ENCODE peak calls at places on chromosomes 13 and 19, in nine cellular contexts. H is spleen, A is suprapubic skin, X is AG04450, G is HCT116, P is Caco-2, J is tibial nerve, U is pancreas, K is brain microvascular endothelial cell. W is an unnamed sample. For H3K27me3, the result is how much of the 10 kb centered on the place peaks cover.

GRCh38 chr19:50628551-50628950 is 11.1 kb downstream of the SYT3 start:
- DNase-seq in A (no peak), X (no peak), P (no peak), H (no peak), K (no peak), J (no peak), G (no peak), U (no peak), W (no peak)

GRCh38 chr13:114077938-114078335 is 54.5 kb downstream of the RASA3 start:
- DNase-seq in K (peak), U (no peak), G (no peak), P (peak), J (peak), A (peak), X (no peak), H (no peak), W (no peak)

GRCh38 chr13:102141625-102142472 is 260.0 kb downstream of the FGF14 start:
- DNase-seq in U (no peak), J (no peak), K (no peak), H (no peak), X (no peak), G (no peak), P (no peak), A (no peak), W (no peak)

GRCh38 chr13:114017028-114017630 is 43.3 kb upstream of the C13orf46 start:
- DNase-seq in U (no peak), K (peak), G (no peak), X (peak), A (no peak), J (no peak), P (no peak), H (no peak), W (no peak)

GRCh38 chr13:93547886-93548285 is 321.3 kb downstream of the GPC6 start:
- DNase-seq in A (no peak), J (no peak), U (no peak), H (no peak), P (no peak), X (no peak), G (no peak), K (no peak), W (no peak)

GRCh38 chr19:42397315-42398166 is 7.4 kb upstream of the CNFN start:
- DNase-seq in P (no peak), X (no peak), A (no peak), J (no peak), G (no peak), H (no peak), U (no peak), K (no peak), W (no peak)

GRCh38 chr13:100534147-100534818 is 54.3 kb downstream of the GGACT start:
- DNase-seq in G (no peak), U (no peak), A (peak), H (no peak), P (no peak), J (no peak), X (no peak), K (no peak), W (no peak)

GRCh38 chr13:84126671-84127171 is 244.4 kb upstream of the SLITRK1 start:
- DNase-seq in X (no peak), K (peak), G (no peak), J (no peak), P (no peak), H (peak), U (no peak), A (no peak), W (no peak)

GRCh38 chr13:43414111-43414510 is 372.7 kb downstream of the ENOX1 start:
- DNase-seq in P (no peak), G (no peak), J (no peak), K (no peak), A (no peak), X (no peak), H (no peak), U (no peak), W (no peak)

GRCh38 chr19:55247621-55248099 is 11.2 kb downstream of the PPP6R1 start:
- DNase-seq in K (peak), J (no peak), P (peak), U (no peak), G (no peak), H (peak), A (no peak), X (no peak), W (peak)

GRCh38 chr19:37817180-37817911 is 38.0 kb upstream of the ZNF573 start:
- DNase-seq in K (peak), A (peak), H (peak), U (peak), J (peak), X (no peak), G (no peak), P (no peak), W (peak)

GRCh38 chr19:55626350-55626749 is 2.0 kb upstream of the ZNF784 start:
- DNase-seq in U (no peak), J (no peak), P (no peak), K (no peak), X (no peak), A (no peak), G (no peak), H (no peak), W (no peak)

GRCh38 chr19:18735324-18735723 is 51.8 kb downstream of the CRTC1 start:
- DNase-seq in K (no peak), J (no peak), X (no peak), A (no peak), P (no peak), G (no peak), U (no peak), H (no peak), W (no peak)

GRCh38 chr13:39836038-39836437 is 180.6 kb downstream of the COG6 start:
- DNase-seq in A (no peak), G (no peak), U (no peak), J (no peak), H (no peak), P (no peak), K (no peak), X (no peak), W (no peak)

GRCh38 chr19:49767967-49768581 is 1.3 kb downstream of the AP2A1 start:
- DNase-seq in A (no peak), K (no peak), U (no peak), H (no peak), X (no peak), G (no peak), J (no peak), P (no peak), W (no peak)

GRCh38 chr19:55619264-55619663 is 5.1 kb downstream of the ZNF784 start:
- DNase-seq in U (no peak), K (no peak), G (no peak), J (no peak), P (no peak), X (no peak), H (no peak), A (no peak), W (no peak)

GRCh38 chr13:42553098-42554046 is 20.6 kb upstream of the TNFSF11 start:
- DNase-seq in X (peak), G (no peak), P (no peak), U (no peak), A (no peak), J (no peak), H (no peak), K (peak), W (no peak)

GRCh38 chr19:37877147-37877546 is 29.2 kb downstream of the WDR87 start:
- DNase-seq in P (no peak), A (no peak), U (no peak), J (no peak), G (no peak), K (no peak), H (no peak), X (no peak), W (no peak)

GRCh38 chr13:85260896-85261295 is 538.3 kb downstream of the SLITRK6 start:
- DNase-seq in P (no peak), G (no peak), J (no peak), K (no peak), H (no peak), U (no peak), A (no peak), X (no peak), W (no peak)

GRCh38 chr19:11324748-11325389 is 14.6 kb downstream of the RAB3D start:
- DNase-seq in U (no peak), J (no peak), K (no peak), G (no peak), P (no peak), X (no peak), H (no peak), A (no peak), W (no peak)

GRCh38 chr19:47541507-47541906 is 26.6 kb upstream of the NAPA start:
- DNase-seq in H (no peak), U (no peak), A (no peak), K (no peak), J (no peak), X (no peak), G (no peak), P (no peak), W (no peak)

GRCh38 chr13:29573190-29573589 is 22.3 kb downstream of the SLC7A1 start:
- DNase-seq in U (peak), P (no peak), A (no peak), J (no peak), H (no peak), G (no peak), K (no peak), X (no peak), W (no peak)

GRCh38 chr19:55870736-55871135 is 34.4 kb downstream of the NLRP4 start:
- DNase-seq in H (no peak), G (no peak), P (no peak), K (no peak), X (no peak), U (no peak), A (no peak), J (no peak), W (no peak)

GRCh38 chr19:6222884-6223283 is 56.9 kb downstream of the MLLT1 start:
- DNase-seq in X (no peak), G (no peak), K (no peak), H (peak), A (no peak), P (no peak), J (no peak), U (no peak), W (no peak)

GRCh38 chr13:50353651-50354415 is 338.6 kb downstream of the KCNRG start:
- DNase-seq in K (peak), G (no peak), J (no peak), X (peak), U (no peak), P (no peak), A (no peak), H (no peak), W (no peak)

GRCh38 chr19:45515807-45516401 is 8.6 kb downstream of the VASP start:
- DNase-seq in G (no peak), J (no peak), K (no peak), A (no peak), H (no peak), U (no peak), P (no peak), X (no peak), W (no peak)

GRCh38 chr13:23871616-23872220 is 17.5 kb downstream of the MIPEP start:
- DNase-seq in A (no peak), P (no peak), X (no peak), U (no peak), G (no peak), H (no peak), K (no peak), J (no peak), W (no peak)

GRCh38 chr13:73288596-73288995 is 229.8 kb downstream of the KLF5 start:
- DNase-seq in U (no peak), A (no peak), G (no peak), P (no peak), J (no peak), X (no peak), K (no peak), H (no peak), W (no peak)

GRCh38 chr13:18232994-18233782 is 948.4 kb downstream of the TUBA3C start:
- DNase-seq in A (no peak), H (no peak), G (no peak), K (no peak), J (no peak), X (no peak), P (no peak), U (no peak), W (no peak)

GRCh38 chr13:21060063-21060826 is 1.1 kb downstream of the LATS2 start:
- DNase-seq in P (peak), J (no peak), H (peak), X (no peak), G (no peak), A (no peak), K (no peak), U (peak), W (no peak)
- TF ChIP-seq CTCF in P (no peak), J (peak), H (no peak), X (no peak), G (no peak), A (no peak), K (no peak), U (no peak), W (no peak)

GRCh38 chr13:112069063-112069726 is 2.2 kb downstream of the SOX1 start:
- DNase-seq in P (no peak), X (no peak), A (no peak), H (peak), K (no peak), U (no peak), J (no peak), G (no peak), W (no peak)

GRCh38 chr13:112067121-112067741 is at the start of gene SOX1:
- DNase-seq in A (peak), J (no peak), U (no peak), H (peak), K (no peak), G (no peak), X (no peak), P (no peak), W (no peak)

GRCh38 chr13:112068531-112069062 is 1.6 kb downstream of the SOX1 start:
- DNase-seq in J (no peak), P (no peak), X (no peak), A (peak), G (no peak), H (peak), K (no peak), U (no peak), W (no peak)

GRCh38 chr13:112066624-112067004 is 335 bp upstream of the SOX1 start:
- DNase-seq in J (no peak), X (no peak), G (no peak), P (peak), K (no peak), A (no peak), H (peak), U (peak), W (no peak)

GRCh38 chr13:112067871-112068305 is 939 bp downstream of the SOX1 start:
- DNase-seq in K (no peak), P (no peak), A (peak), H (peak), G (no peak), X (no peak), U (no peak), J (no peak), W (no peak)
- H3K27me3 ChIP-seq in K (half or more), P (under half), A (half or more), H (half or more), G (under half), X (half or more), U (under half), J (under half), W (half or more)

DNA sequence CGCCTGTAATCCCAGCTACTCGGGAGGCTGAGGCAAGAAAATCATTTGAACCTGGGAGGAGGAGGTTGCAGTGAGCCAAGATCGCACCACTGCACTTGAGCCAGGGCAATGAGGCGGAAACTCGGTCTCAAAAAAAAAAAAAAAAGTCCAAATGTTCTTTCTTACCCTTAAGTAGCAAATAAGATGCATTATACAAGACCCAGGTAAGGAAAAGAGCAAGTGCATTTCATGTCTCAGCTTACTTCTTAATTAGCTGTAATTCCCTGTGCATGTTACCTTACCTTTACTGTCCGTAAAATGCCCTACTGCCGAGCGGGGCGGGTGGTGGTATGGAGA is 3.8 kb upstream of the ZNF681 start:
- DNase-seq in H (no peak), J (no peak), G (no peak), X (no peak), A (no peak), P (no peak), K (no peak), U (no peak), W (no peak)
- H3K4me3 ChIP-seq in H (peak), J (peak), G (no peak), X (peak), A (peak), P (no peak), K (peak), U (peak), W (no peak)

GRCh38 chr13:53151692-53152421 is 123.2 kb downstream of the OLFM4 start:
- DNase-seq in G (peak), H (no peak), A (no peak), K (peak), U (peak), J (no peak), X (no peak), P (peak), W (no peak)
- TF ChIP-seq CTCF in G (peak), H (no peak), A (peak), K (peak), U (peak), J (peak), X (peak), P (peak), W (peak)

GRCh38 chr19:12834976-12835757 is 788 bp upstream of the RTBDN start:
- DNase-seq in U (no peak), K (no peak), J (no peak), A (no peak), H (no peak), X (no peak), P (peak), G (peak), W (no peak)

GRCh38 chr19:12834418-12834943 is at the start of gene RTBDN:
- DNase-seq in X (no peak), U (no peak), G (no peak), K (no peak), H (no peak), J (no peak), A (no peak), P (no peak), W (no peak)

GRCh38 chr19:12833747-12834417 is 497 bp downstream of the RTBDN start:
- DNase-seq in A (no peak), U (no peak), J (no peak), P (no peak), K (no peak), H (no peak), X (no peak), G (no peak), W (no peak)

GRCh38 chr19:12836529-12836863 is 1.8 kb upstream of the MAST1 start:
- DNase-seq in P (no peak), X (no peak), G (no peak), A (no peak), H (no peak), J (no peak), U (no peak), K (no peak), W (no peak)

GRCh38 chr19:12833418-12833746 is 997 bp downstream of the RTBDN start:
- DNase-seq in H (no peak), U (no peak), X (no peak), J (no peak), K (no peak), A (no peak), G (no peak), P (no peak), W (no peak)
- H3K27me3 ChIP-seq in H (half or more), U (under half), X (half or more), J (under half), K (under half), A (half or more), G (under half), P (under half), W (under half)

DNA sequence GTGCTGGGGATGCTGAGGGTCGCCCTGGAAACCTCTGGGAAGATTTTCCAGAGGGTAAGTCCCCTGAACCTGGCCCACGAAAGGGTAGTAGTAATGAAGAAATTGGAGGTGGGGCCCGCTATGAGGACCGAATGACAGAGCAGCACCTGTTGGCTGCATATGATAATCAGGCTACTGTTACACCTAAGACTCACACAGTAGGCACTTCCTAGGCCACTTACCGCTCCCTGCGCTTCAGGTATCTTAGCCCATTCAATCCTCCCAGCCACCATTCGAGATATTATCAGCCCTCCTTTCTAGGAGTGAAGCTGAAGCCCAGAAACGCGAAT is 4.3 kb upstream of the LRFN3 start:
- DNase-seq in X (no peak), J (no peak), G (no peak), P (no peak), U (no peak), A (no peak), K (no peak), H (no peak), W (no peak)
- H3K4me3 ChIP-seq in X (no peak), J (no peak), G (peak), P (no peak), U (no peak), A (no peak), K (no peak), H (no peak), W (no peak)

GRCh38 chr13:70310720-70311119 is 202.5 kb upstream of the KLHL1 start:
- DNase-seq in U (peak), X (no peak), P (peak), H (no peak), J (no peak), K (peak), G (peak), A (no peak), W (no peak)
- TF ChIP-seq CTCF in U (peak), X (no peak), P (peak), H (no peak), J (no peak), K (peak), G (peak), A (no peak), W (no peak)

DNA sequence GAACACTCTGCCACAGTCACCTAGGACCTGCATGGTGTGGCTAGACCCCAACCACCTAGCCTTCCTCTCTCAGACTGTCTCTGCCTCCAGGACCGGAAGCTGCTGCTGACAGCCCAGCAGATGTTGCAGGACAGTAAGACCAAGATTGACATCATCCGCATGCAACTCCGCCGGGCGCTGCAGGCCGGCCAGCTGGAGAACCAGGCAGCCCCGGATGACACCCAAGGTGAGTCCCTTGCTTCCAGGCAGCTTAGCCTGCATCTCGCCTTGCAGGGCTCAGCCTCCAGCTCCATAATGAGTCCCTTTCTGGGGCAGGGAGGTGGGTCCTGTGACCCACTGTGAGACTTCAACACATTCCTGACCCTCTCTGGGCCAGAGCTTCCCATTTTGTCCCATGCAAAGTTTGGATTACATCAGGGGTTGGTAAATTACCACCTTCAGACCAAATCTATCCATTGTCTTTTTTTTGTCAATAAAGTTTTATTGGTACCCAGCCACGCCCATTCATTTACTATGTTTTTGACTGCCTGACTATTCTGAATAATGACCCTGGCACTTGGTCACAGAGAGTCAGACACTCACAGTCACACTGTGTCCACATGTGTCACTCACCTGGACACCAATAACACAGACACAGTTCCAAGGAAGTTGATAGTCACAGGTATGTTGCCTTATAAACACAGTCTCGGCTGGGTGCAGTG is 13.4 kb downstream of the PKN1 start:
- DNase-seq in U (no peak), P (no peak), G (no peak), H (no peak), A (no peak), X (no peak), K (no peak), J (no peak), W (no peak)
- H3K27me3 ChIP-seq in U (under half), P (under half), G (under half), H (under half), A (under half), X (under half), K (under half), J (under half), W (under half)

DNA sequence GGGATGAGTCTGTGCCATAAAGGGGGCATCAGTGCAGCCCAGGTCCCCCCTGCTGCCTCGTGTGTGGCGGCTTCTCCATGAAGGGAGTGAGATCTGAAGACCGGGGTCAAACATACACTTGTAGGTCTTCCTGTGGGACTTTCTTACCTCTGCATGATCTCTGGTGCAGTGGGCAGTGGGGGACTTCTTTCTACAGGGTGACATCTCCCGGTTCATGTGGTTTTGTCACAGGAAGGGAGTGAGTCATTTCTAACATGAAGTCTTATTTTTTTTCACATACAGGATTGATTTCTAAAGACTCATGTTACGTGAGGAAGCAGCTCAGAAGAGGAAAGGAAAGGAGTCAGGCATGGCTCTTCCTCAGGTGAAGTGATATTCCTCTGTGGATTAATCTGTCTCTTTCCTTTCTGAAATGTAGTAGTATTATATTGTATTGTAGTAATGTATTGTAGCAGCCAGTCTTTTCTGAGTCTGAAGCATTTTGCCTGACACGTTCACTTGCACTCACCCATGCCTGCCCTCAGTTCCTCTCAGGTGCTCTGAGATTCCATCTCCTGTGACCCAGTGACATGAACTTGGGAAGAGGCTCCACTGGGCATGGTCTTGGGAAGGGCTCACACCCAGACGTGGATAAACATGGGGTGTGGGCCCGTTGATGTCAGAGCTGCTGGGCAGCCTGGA is 15.7 kb downstream of the ZNF808 start:
- DNase-seq in X (no peak), J (no peak), A (no peak), G (no peak), U (no peak), P (no peak), H (no peak), K (peak), W (no peak)
- H3K4me3 ChIP-seq in X (no peak), J (no peak), A (no peak), G (no peak), U (no peak), P (no peak), H (no peak), K (no peak), W (no peak)

GRCh38 chr13:46010148-46010547 is 42.4 kb downstream of the ZC3H13 start:
- DNase-seq in P (no peak), J (no peak), H (no peak), U (no peak), X (no peak), G (no peak), A (no peak), K (no peak), W (no peak)
- TF ChIP-seq CTCF in P (peak), J (no peak), H (no peak), U (no peak), X (peak), G (no peak), A (no peak), K (peak), W (no peak)

W was measured in lung.